ENCODE peak calls at places on chromosomes 5 and 9, in nine cellular contexts. L is gastrocnemius medialis; P is PC-9; F is dorsolateral prefrontal cortex; W is neural progenitor cell; T is OCI-LY7; J is CD8-positive, alpha-beta T cell; M is ovary; R is PC-3. O is an unnamed sample.

GRCh38 chr5:57432876-57433275 is 49.7 kb downstream of the ACTBL2 start:
- DNase-seq in M (no peak), P (no peak), T (no peak), R (peak; percentile 39), W (no peak), L (no peak), J (no peak), F (no peak), O (no peak)

GRCh38 chr5:177455661-177456590 is 9.3 kb downstream of the PRR7 start:
- DNase-seq in L (peak; percentile 87), R (peak; percentile 93), T (peak; percentile 98), W (peak; percentile 96), P (peak; percentile 76), F (peak; percentile 83), J (peak; percentile 93), M (peak; percentile 96), O (peak; percentile 93)

GRCh38 chr5:44443172-44443571 is 54.0 kb upstream of the FGF10 start:
- DNase-seq in F (no peak), T (no peak), J (no peak), W (peak; percentile 3), R (no peak), P (no peak), M (no peak), L (no peak), O (no peak)

GRCh38 chr5:106966686-106967315 is 703.9 kb downstream of the EFNA5 start:
- DNase-seq in M (no peak), T (no peak), P (no peak), F (no peak), L (no peak), W (no peak), J (no peak), R (peak; percentile 65), O (no peak)

GRCh38 chr5:98775246-98775961 is 1.9 kb downstream of the RGMB start:
- DNase-seq in F (no peak), M (no peak), L (no peak), P (no peak), J (no peak), R (no peak), T (no peak), W (peak; percentile 79), O (no peak)

GRCh38 chr9:107890921-107891465 is 401.4 kb upstream of the KLF4 start:
- DNase-seq in J (no peak), F (no peak), M (no peak), T (no peak), R (peak; percentile 9), P (no peak), W (no peak), L (no peak), O (no peak)

GRCh38 chr5:1038417-1039209 is 30.0 kb downstream of the NKD2 start:
- DNase-seq in W (no peak), L (no peak), M (peak; percentile 11), F (peak; percentile 42), P (no peak), R (no peak), J (no peak), T (no peak), O (peak; percentile 96)

GRCh38 chr9:128392302-128393152 is 21.4 kb downstream of the URM1 start:
- DNase-seq in P (no peak), M (no peak), R (no peak), J (no peak), T (no peak), L (no peak), F (no peak), W (peak; percentile 66), O (no peak)

GRCh38 chr9:125203259-125203658 is 2.9 kb downstream of the RABEPK start:
- DNase-seq in M (no peak), L (no peak), P (no peak), F (no peak), J (no peak), T (no peak), R (no peak), W (no peak), O (peak; percentile 26)

GRCh38 chr5:127072861-127073846 is at the start of gene C5orf63:
- DNase-seq in R (peak; percentile 59), T (peak; percentile 82), M (peak; percentile 56), W (no peak), F (no peak), J (peak; percentile 69), L (peak; percentile 68), P (no peak), O (peak; percentile 52)

GRCh38 chr9:108270041-108270440 is 585.7 kb downstream of the ACTL7B start:
- DNase-seq in M (no peak), F (no peak), J (no peak), W (no peak), T (no peak), L (no peak), P (peak; percentile 88), R (peak; percentile 27), O (no peak)

GRCh38 chr9:22154064-22154463 is 145.0 kb upstream of the CDKN2B start:
- DNase-seq in F (no peak), T (no peak), W (no peak), M (no peak), P (no peak), J (no peak), L (no peak), R (no peak), O (no peak)

GRCh38 chr5:137935190-137935589 is 45.9 kb downstream of the PKD2L2 start:
- DNase-seq in F (no peak), L (no peak), P (no peak), M (no peak), R (no peak), T (no peak), W (no peak), J (no peak), O (no peak)

GRCh38 chr5:137935694-137936093 is 46.4 kb downstream of the PKD2L2 start:
- DNase-seq in M (no peak), L (no peak), R (no peak), F (no peak), P (no peak), J (no peak), T (no peak), W (no peak), O (no peak)

GRCh38 chr5:137933491-137933911 is 44.2 kb downstream of the PKD2L2 start:
- DNase-seq in T (no peak), W (no peak), M (no peak), J (no peak), F (no peak), L (no peak), R (no peak), P (no peak), O (peak; percentile 77)

GRCh38 chr5:137939331-137939730 is 50.1 kb downstream of the PKD2L2 start:
- DNase-seq in F (no peak), M (no peak), R (no peak), J (no peak), T (no peak), P (no peak), L (no peak), W (no peak), O (no peak)

DNA sequence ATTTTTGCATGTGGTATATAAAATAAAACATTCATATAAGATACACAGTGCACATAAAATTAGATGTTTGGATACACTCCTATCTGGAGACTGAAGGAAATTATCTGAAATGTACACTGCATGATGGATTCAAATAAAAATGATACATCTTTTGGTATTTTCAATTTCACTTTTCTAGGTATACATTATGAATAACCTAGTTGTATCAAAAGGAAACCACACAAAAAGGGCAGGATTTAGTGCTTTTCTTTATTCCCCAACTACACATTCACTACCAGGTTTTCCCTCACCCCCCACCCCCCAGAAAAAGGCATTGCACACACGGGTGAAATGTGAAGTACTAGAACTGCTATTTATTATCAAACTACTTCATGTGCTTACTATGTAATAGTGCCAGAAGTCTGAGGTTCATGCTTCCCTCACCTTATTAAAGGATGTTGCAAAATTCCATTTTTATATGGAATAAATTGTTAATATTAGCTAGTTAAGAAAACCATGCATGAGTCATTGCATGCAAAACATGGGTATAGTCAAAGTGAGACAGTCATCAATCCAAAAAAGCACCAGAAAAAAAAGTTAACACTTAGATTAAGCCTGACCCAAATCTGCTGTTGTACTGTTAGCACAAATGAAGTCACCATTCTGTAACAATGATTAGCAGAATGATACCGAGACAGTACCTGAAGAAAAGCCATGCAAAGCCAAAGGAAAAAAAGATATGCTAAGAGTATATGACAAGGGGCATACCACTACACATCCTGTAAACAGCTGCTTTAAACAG is 49.3 kb downstream of the PKD2L2 start:
- DNase-seq in M (no peak), R (no peak), L (no peak), F (no peak), T (no peak), W (no peak), P (no peak), J (no peak), O (no peak)
- H3K27ac ChIP-seq in M (no peak overlapping the region), R (no peak overlapping the region), L (no peak overlapping the region), F (peak overlapping the region; percentile 13), T (no peak overlapping the region), W (no peak overlapping the region), P (no peak overlapping the region), J (no peak overlapping the region), O (no peak overlapping the region)

GRCh38 chr5:55921617-55922016 is 70.5 kb downstream of the IL31RA start:
- DNase-seq in M (no peak), F (no peak), L (no peak), R (no peak), T (no peak), W (no peak), P (no peak), J (no peak), O (no peak)

GRCh38 chr5:55924744-55925143 is 70.0 kb downstream of the IL6ST start:
- DNase-seq in W (no peak), J (no peak), L (no peak), R (no peak), M (no peak), T (no peak), F (no peak), P (no peak), O (no peak)

GRCh38 chr5:55925181-55925580 is 69.6 kb downstream of the IL6ST start:
- DNase-seq in F (no peak), P (no peak), R (no peak), L (no peak), W (no peak), T (no peak), J (no peak), M (no peak), O (no peak)

GRCh38 chr5:55923873-55924500 is 70.8 kb downstream of the IL6ST start:
- DNase-seq in J (no peak), R (no peak), T (no peak), L (no peak), F (no peak), W (no peak), P (no peak), M (no peak), O (no peak)

GRCh38 chr5:55923177-55923872 is 71.4 kb downstream of the IL6ST start:
- DNase-seq in L (no peak), M (no peak), R (peak; percentile 46), W (peak; percentile 11), T (no peak), J (peak; percentile 25), P (no peak), F (no peak), O (peak; percentile 65)
- H3K4me3 ChIP-seq in L (peak overlapping the region; percentile 43), M (no peak overlapping the region), R (peak overlapping the region; percentile 62), W (no peak overlapping the region), T (no peak overlapping the region), J (peak overlapping the region; percentile 61), P (no peak overlapping the region), F (peak overlapping the region; percentile 19), O (peak overlapping the region; percentile 29)

GRCh38 chr9:17531642-17532254 is 47.1 kb upstream of the SH3GL2 start:
- DNase-seq in J (no peak), W (peak; percentile 65), P (no peak), F (no peak), L (no peak), R (peak; percentile 60), T (peak; percentile 29), M (no peak), O (peak; percentile 37)
- TF ChIP-seq CTCF in J (no peak), W (peak; percentile 81), P (peak; percentile 74), F (peak; percentile 81), L (no peak), R (peak; percentile 61), T (peak; percentile 83), M (no peak), O (peak; percentile 63)

GRCh38 chr9:15372385-15373200 is 50.1 kb upstream of the SNAPC3 start:
- DNase-seq in P (no peak), L (no peak), J (no peak), M (no peak), R (no peak), T (no peak), F (no peak), W (no peak), O (no peak)
- H3K27ac ChIP-seq in P (no peak overlapping the region), L (no peak overlapping the region), J (no peak overlapping the region), M (no peak overlapping the region), R (no peak overlapping the region), T (no peak overlapping the region), F (peak overlapping the region; percentile 36), W (no peak overlapping the region), O (no peak overlapping the region)

O was measured in A673.